ENCODE peak calls at places on chromosome 14, in ten cellular contexts. D, O, E, M, C, J, L, Y, Q and Z are unnamed samples.

GRCh38 chr14:22753586-22753985 is 12.9 kb upstream of the OXA1L start:
- DNase-seq in D (no peak), O (no peak), E (no peak), M (no peak), C (no peak), J (no peak), L (no peak), Y (peak; percentile 66), Q (no peak), Z (no peak)

GRCh38 chr14:104139460-104140212 is 1.2 kb downstream of the KIF26A start:
- DNase-seq in D (no peak), O (no peak), E (peak; percentile 41), M (no peak), C (no peak), J (no peak), L (peak; percentile 53), Y (no peak), Q (no peak), Z (peak; percentile 65)

GRCh38 chr14:104874571-104875411 is 9.7 kb downstream of the CEP170B start:
- DNase-seq in D (no peak), O (no peak), E (no peak), M (no peak), C (no peak), J (no peak), L (no peak), Y (no peak), Q (no peak), Z (no peak)

GRCh38 chr14:96792003-96792402 is 5.2 kb upstream of the VRK1 start:
- DNase-seq in D (no peak), O (no peak), E (no peak), M (no peak), C (no peak), J (no peak), L (no peak), Y (no peak), Q (no peak), Z (no peak)

GRCh38 chr14:72856530-72857264 is 37.2 kb downstream of the DPF3 start:
- DNase-seq in D (no peak), O (no peak), E (no peak), M (no peak), C (peak; percentile 28), J (no peak), L (no peak), Y (no peak), Q (no peak), Z (no peak)

GRCh38 chr14:83300454-83301064 is 1766.9 kb upstream of the SEL1L start:
- DNase-seq in D (no peak), O (peak; percentile 21), E (no peak), M (no peak), C (peak; percentile 47), J (peak; percentile 22), L (no peak), Y (peak; percentile 51), Q (no peak), Z (no peak)

GRCh38 chr14:51094282-51094821 is 553 bp downstream of the TRIM9 start:
- DNase-seq in D (no peak), O (no peak), E (peak; percentile 49), M (peak; percentile 22), C (peak; percentile 32), J (no peak), L (peak; percentile 62), Y (no peak), Q (no peak), Z (no peak)

GRCh38 chr14:92677087-92677668 is 71.2 kb downstream of the LGMN start:
- DNase-seq in D (no peak), O (no peak), E (no peak), M (no peak), C (no peak), J (no peak), L (peak; percentile 60), Y (peak; percentile 36), Q (no peak), Z (peak; percentile 15)

GRCh38 chr14:24130717-24131548 is 474 bp downstream of the FITM1 start:
- DNase-seq in D (no peak), O (no peak), E (no peak), M (no peak), C (peak; percentile 86), J (no peak), L (no peak), Y (no peak), Q (no peak), Z (no peak)

GRCh38 chr14:69662636-69663321 is 51.4 kb downstream of the SUSD6 start:
- DNase-seq in D (no peak), O (no peak), E (no peak), M (no peak), C (no peak), J (peak; percentile 61), L (no peak), Y (no peak), Q (no peak), Z (no peak)

GRCh38 chr14:104866451-104867370 is 1.6 kb downstream of the CEP170B start:
- DNase-seq in D (no peak), O (no peak), E (peak; percentile 42), M (no peak), C (no peak), J (no peak), L (peak; percentile 63), Y (no peak), Q (no peak), Z (no peak)

GRCh38 chr14:104087505-104087904 is 2.0 kb downstream of the ASPG start:
- DNase-seq in D (no peak), O (no peak), E (peak; percentile 43), M (no peak), C (no peak), J (no peak), L (peak; percentile 59), Y (no peak), Q (peak; percentile 16), Z (no peak)

GRCh38 chr14:68926236-68926635 is 52.9 kb downstream of the ACTN1 start:
- DNase-seq in D (no peak), O (no peak), E (no peak), M (no peak), C (no peak), J (no peak), L (no peak), Y (peak; percentile 23), Q (no peak), Z (no peak)

GRCh38 chr14:100708349-100709217 is 18.1 kb upstream of the DLK1 start:
- DNase-seq in D (peak; percentile 86), O (no peak), E (peak; percentile 77), M (no peak), C (peak; percentile 66), J (peak; percentile 42), L (peak; percentile 87), Y (no peak), Q (no peak), Z (no peak)
- TF ChIP-seq CTCF in D (peak; percentile 52), O (no peak), E (peak; percentile 35), M (no peak), C (no peak), J (no peak), L (peak; percentile 35), Y (peak; percentile 27), Q (no peak), Z (no peak)

GRCh38 chr14:102805941-102806340 is 28.7 kb downstream of the TRAF3 start:
- DNase-seq in D (no peak), O (no peak), E (no peak), M (no peak), C (no peak), J (no peak), L (no peak), Y (no peak), Q (no peak), Z (no peak)

GRCh38 chr14:102806447-102806846 is 29.2 kb downstream of the TRAF3 start:
- DNase-seq in D (no peak), O (no peak), E (no peak), M (no peak), C (no peak), J (no peak), L (no peak), Y (no peak), Q (no peak), Z (peak; percentile 27)

GRCh38 chr14:102803139-102803538 is 25.9 kb downstream of the TRAF3 start:
- DNase-seq in D (no peak), O (no peak), E (no peak), M (no peak), C (no peak), J (no peak), L (no peak), Y (no peak), Q (no peak), Z (no peak)

GRCh38 chr14:102804858-102805257 is 27.6 kb downstream of the TRAF3 start:
- DNase-seq in D (no peak), O (no peak), E (no peak), M (no peak), C (no peak), J (no peak), L (no peak), Y (no peak), Q (no peak), Z (no peak)

GRCh38 chr14:102805454-102805891 is 28.2 kb downstream of the TRAF3 start:
- DNase-seq in D (no peak), O (peak; percentile 71), E (no peak), M (no peak), C (no peak), J (peak; percentile 23), L (no peak), Y (no peak), Q (no peak), Z (peak; percentile 68)
- TF ChIP-seq CTCF in D (no peak), O (peak; percentile 48), E (no peak), M (no peak), C (no peak), J (no peak), L (no peak), Y (no peak), Q (no peak), Z (no peak)

GRCh38 chr14:80202888-80203562 is 8.3 kb downstream of the DIO2 start:
- DNase-seq in D (peak; percentile 12), O (no peak), E (no peak), M (no peak), C (no peak), J (no peak), L (no peak), Y (peak; percentile 41), Q (no peak), Z (no peak)
- TF ChIP-seq CTCF in D (peak; percentile 23), O (peak; percentile 58), E (peak; percentile 10), M (peak; percentile 9), C (peak; percentile 34), J (peak; percentile 35), L (peak; percentile 15), Y (peak; percentile 83), Q (no peak), Z (peak; percentile 54)

GRCh38 chr14:75259510-75259855 is 19.1 kb upstream of the FOS start:
- DNase-seq in D (no peak), O (peak; percentile 73), E (no peak), M (peak; percentile 42), C (no peak), J (peak; percentile 62), L (no peak), Y (no peak), Q (no peak), Z (no peak)
- TF ChIP-seq CTCF in D (no peak), O (peak; percentile 60), E (no peak), M (no peak), C (peak; percentile 29), J (peak; percentile 20), L (peak; percentile 12), Y (no peak), Q (peak; percentile 19), Z (peak; percentile 70)